ENCODE peak calls at places on chromosomes 13 and 19, in seven cellular contexts. B, Z, Y, S, X, T and O are unnamed samples.

GRCh38 chr19:38024991-38025716 is 118.1 kb downstream of the SIPA1L3 start:
- DNase-seq in S (no peak), B (no peak), Z (no peak), Y (peak; percentile 67), X (no peak), T (no peak), O (no peak)

GRCh38 chr13:23496255-23496654 is 62.8 kb upstream of the SACS start:
- DNase-seq in Z (no peak), X (no peak), Y (no peak), T (no peak), S (no peak), B (no peak), O (no peak)

GRCh38 chr19:16398530-16399241 is 73.1 kb downstream of the EPS15L1 start:
- DNase-seq in X (no peak), Z (no peak), B (no peak), T (no peak), Y (peak; percentile 45), S (no peak), O (no peak)

GRCh38 chr13:50511877-50512332 is 331.6 kb downstream of the DLEU7 start:
- DNase-seq in S (no peak), T (no peak), Y (no peak), B (no peak), Z (peak; percentile 46), X (no peak), O (no peak)

GRCh38 chr19:50362656-50363424 is 2.6 kb downstream of the NAPSA start:
- DNase-seq in Y (no peak), B (no peak), X (no peak), Z (no peak), T (no peak), S (peak; percentile 58), O (no peak)

GRCh38 chr19:4575978-4576933 is 16.8 kb upstream of the SEMA6B start:
- DNase-seq in B (no peak), Y (peak; percentile 90), T (peak; percentile 73), X (peak; percentile 68), Z (peak; percentile 62), S (peak; percentile 63), O (no peak)

GRCh38 chr13:113979791-113980471 is 6.1 kb upstream of the C13orf46 start:
- DNase-seq in S (no peak), Z (no peak), X (no peak), Y (peak; percentile 38), B (no peak), T (no peak), O (no peak)

GRCh38 chr13:46796515-46797467 is at the start of gene ESD:
- DNase-seq in X (peak; percentile 81), B (peak; percentile 85), S (peak; percentile 96), Z (peak; percentile 93), Y (peak; percentile 97), T (peak; percentile 90), O (peak; percentile 55)

GRCh38 chr19:18291590-18292459 is 10.4 kb upstream of the JUND start:
- DNase-seq in T (peak; percentile 87), B (no peak), S (peak; percentile 91), Z (peak; percentile 89), Y (peak; percentile 98), X (peak; percentile 35), O (no peak)

GRCh38 chr13:78187781-78188180 is 269.1 kb upstream of the EDNRB start:
- DNase-seq in B (no peak), Z (no peak), X (no peak), S (no peak), Y (no peak), T (no peak), O (no peak)

GRCh38 chr13:111005808-111006494 is 91.1 kb upstream of the ANKRD10 start:
- DNase-seq in B (no peak), X (no peak), Z (no peak), S (no peak), T (no peak), Y (peak; percentile 80), O (no peak)

GRCh38 chr13:76792680-76793334 is 93.4 kb downstream of the KCTD12 start:
- DNase-seq in S (no peak), B (peak; percentile 27), T (no peak), X (peak; percentile 43), Z (no peak), Y (no peak), O (no peak)

GRCh38 chr19:47608908-47609879 is at the start of gene BICRA:
- DNase-seq in X (peak; percentile 73), T (peak; percentile 81), S (peak; percentile 74), Z (peak; percentile 90), Y (peak; percentile 96), B (peak; percentile 50), O (no peak)

GRCh38 chr13:86856996-86857395 is 814.2 kb upstream of the SLITRK5 start:
- DNase-seq in X (peak; percentile 67), Z (no peak), B (no peak), S (no peak), T (no peak), Y (no peak), O (no peak)

GRCh38 chr13:80979035-80979641 is 638.2 kb upstream of the SPRY2 start:
- DNase-seq in Y (no peak), X (peak; percentile 67), B (peak; percentile 36), T (peak; percentile 42), S (peak; percentile 2), Z (peak; percentile 67), O (no peak)

GRCh38 chr13:95579303-95579702 is 26.8 kb downstream of the CLDN10 start:
- DNase-seq in S (no peak), Z (peak; percentile 71), B (no peak), X (no peak), T (no peak), Y (no peak), O (no peak)

GRCh38 chr19:43724896-43725295 is 9.0 kb downstream of the IRGC start:
- DNase-seq in Y (no peak), T (no peak), S (no peak), Z (no peak), X (no peak), B (no peak), O (no peak)

GRCh38 chr13:51040431-51040830 is 70.6 kb downstream of the C13orf42 start:
- DNase-seq in Z (no peak), X (no peak), B (no peak), S (no peak), T (no peak), Y (no peak), O (no peak)

GRCh38 chr19:39183100-39183499 is 13.7 kb upstream of the NCCRP1 start:
- DNase-seq in S (no peak), Z (no peak), X (no peak), T (no peak), Y (no peak), B (no peak), O (no peak)